ENCODE peak calls at places on chromosomes 11 and 22, in eight cellular contexts. M is uterus, N is body of pancreas, S is colonic mucosa, F is mammary epithelial cell, T is tibial artery, O is PC-9, Q is brain microvascular endothelial cell. E is an unnamed sample.

GRCh38 chr11:88666364-88666763 is 328.8 kb upstream of the CTSC start:
- DNase-seq in T (no peak), F (no peak), O (no peak), M (no peak), N (no peak), Q (no peak), S (peak), E (no peak)

GRCh38 chr22:36744791-36745190 is 31.1 kb downstream of the IFT27 start:
- DNase-seq in Q (no peak), M (no peak), N (no peak), T (peak), F (no peak), S (no peak), O (no peak), E (no peak)

GRCh38 chr11:59416613-59417012 is 9.6 kb downstream of the OR5A2 start:
- DNase-seq in M (no peak), O (no peak), T (no peak), S (no peak), F (no peak), N (no peak), Q (no peak), E (peak)

GRCh38 chr11:3087821-3088800 is 30.9 kb upstream of the CARS1 start:
- DNase-seq in F (peak), O (peak), M (no peak), Q (no peak), S (no peak), T (no peak), N (no peak), E (no peak)

GRCh38 chr22:41674941-41675340 is 13.7 kb downstream of the SNU13 start:
- DNase-seq in T (no peak), O (no peak), N (no peak), M (no peak), Q (no peak), F (no peak), S (no peak), E (no peak)

GRCh38 chr22:42286205-42286604 is 15.8 kb upstream of the TCF20 start:
- DNase-seq in F (no peak), Q (no peak), O (no peak), T (no peak), M (no peak), S (no peak), N (no peak), E (no peak)

GRCh38 chr11:116895053-116895757 is 57.8 kb upstream of the APOA1 start:
- DNase-seq in F (no peak), S (no peak), Q (no peak), M (no peak), N (peak), O (no peak), T (no peak), E (no peak)

GRCh38 chr11:100576044-100577021 is 110.8 kb upstream of the ARHGAP42 start:
- DNase-seq in M (no peak), T (no peak), S (peak), N (no peak), O (peak), Q (peak), F (peak), E (no peak)

GRCh38 chr11:92745186-92745585 is 224.3 kb upstream of the MTNR1B start:
- DNase-seq in Q (no peak), N (no peak), F (no peak), S (no peak), O (no peak), T (no peak), M (no peak), E (no peak)

GRCh38 chr11:11640152-11640551 is 18.3 kb upstream of the GALNT18 start:
- DNase-seq in O (no peak), N (no peak), M (no peak), Q (no peak), S (no peak), T (no peak), F (no peak), E (no peak)

GRCh38 chr11:130244851-130245250 is 69.9 kb downstream of the ZBTB44 start:
- DNase-seq in O (no peak), T (no peak), N (no peak), S (no peak), M (no peak), F (no peak), Q (no peak), E (no peak)

GRCh38 chr11:31981457-31981856 is 109.4 kb upstream of the RCN1 start:
- DNase-seq in S (no peak), T (no peak), F (no peak), Q (no peak), M (no peak), N (no peak), O (no peak), E (no peak)

GRCh38 chr11:33747969-33748368 is 11.7 kb upstream of the CD59 start:
- DNase-seq in F (no peak), Q (no peak), M (no peak), O (no peak), T (no peak), N (no peak), S (no peak), E (no peak)

GRCh38 chr22:44793106-44793505 is 40.7 kb downstream of the ARHGAP8 start:
- DNase-seq in Q (no peak), N (no peak), M (no peak), T (no peak), O (no peak), F (no peak), S (no peak), E (no peak)

GRCh38 chr11:67488155-67488480 is 5.3 kb downstream of the AIP start:
- DNase-seq in O (no peak), T (no peak), F (no peak), M (no peak), S (no peak), N (no peak), Q (no peak), E (no peak)

GRCh38 chr11:105719073-105719846 is 109.4 kb downstream of the GRIA4 start:
- DNase-seq in O (peak), N (no peak), Q (peak), M (no peak), T (no peak), F (peak), S (no peak), E (no peak)

GRCh38 chr11:112200252-112200651 is 24.9 kb downstream of the BCO2 start:
- DNase-seq in F (no peak), N (no peak), M (no peak), S (no peak), O (no peak), Q (no peak), T (no peak), E (no peak)

GRCh38 chr11:123268118-123268517 is 73.1 kb upstream of the CLMP start:
- DNase-seq in S (no peak), O (no peak), F (no peak), M (no peak), T (no peak), N (no peak), Q (no peak), E (no peak)

GRCh38 chr11:101188173-101188572 is 58.6 kb upstream of the PGR start:
- DNase-seq in T (no peak), Q (no peak), N (no peak), O (no peak), S (no peak), F (no peak), M (no peak), E (no peak)

GRCh38 chr11:94775576-94776327 is 7.6 kb downstream of the AMOTL1 start:
- DNase-seq in N (no peak), M (no peak), T (no peak), Q (no peak), F (no peak), O (no peak), S (no peak), E (no peak)

GRCh38 chr22:40183029-40183581 is 5.4 kb downstream of the TNRC6B start:
- DNase-seq in O (peak), M (no peak), T (no peak), Q (peak), F (peak), N (peak), S (no peak), E (no peak)

GRCh38 chr11:58275002-58275401 is 6.9 kb upstream of the OR10W1 start:
- DNase-seq in F (no peak), T (no peak), O (no peak), M (no peak), N (no peak), S (no peak), Q (no peak), E (no peak)

GRCh38 chr11:77091146-77091940 is 11.3 kb upstream of the OMP start:
- DNase-seq in Q (peak), F (peak), T (peak), N (peak), S (peak), M (peak), O (peak), E (peak)

GRCh38 chr11:83819936-83820549 is 533.9 kb upstream of the CCDC90B start:
- DNase-seq in T (no peak), O (no peak), Q (peak), M (no peak), S (no peak), N (peak), F (peak), E (no peak)

GRCh38 chr22:21738081-21738480 is 2.5 kb upstream of the YPEL1 start:
- DNase-seq in O (no peak), T (no peak), N (no peak), F (no peak), M (no peak), Q (no peak), S (no peak), E (no peak)

GRCh38 chr11:107898270-107898669 is 30.0 kb upstream of the RAB39A start:
- DNase-seq in Q (peak), O (no peak), T (no peak), N (no peak), M (no peak), F (peak), S (no peak), E (no peak)

GRCh38 chr11:70431611-70432010 is 33.3 kb downstream of the CTTN start:
- DNase-seq in M (no peak), Q (no peak), F (no peak), N (no peak), T (no peak), S (no peak), O (no peak), E (no peak)

GRCh38 chr11:72239296-72239848 is 4.6 kb downstream of the PHOX2A start:
- DNase-seq in F (no peak), S (peak), Q (no peak), M (peak), T (peak), N (no peak), O (peak), E (no peak)

GRCh38 chr11:48107188-48107704 is 109.4 kb upstream of the OR4B1 start:
- DNase-seq in S (no peak), T (no peak), Q (no peak), F (peak), M (no peak), N (no peak), O (peak), E (no peak)

GRCh38 chr11:2390871-2391662 is 9.5 kb upstream of the TSSC4 start:
- DNase-seq in T (peak), N (no peak), S (no peak), O (peak), Q (peak), M (peak), F (peak), E (no peak)

GRCh38 chr22:23176645-23177027 is 3.7 kb upstream of the BCR start:
- DNase-seq in M (no peak), N (no peak), T (no peak), F (no peak), O (no peak), Q (no peak), S (no peak), E (no peak)

GRCh38 chr22:23179381-23180294 is 671 bp upstream of the BCR start:
- DNase-seq in M (peak), S (peak), Q (no peak), T (peak), O (no peak), N (peak), F (peak), E (no peak)

GRCh38 chr22:23180301-23180892 is at the start of gene BCR:
- DNase-seq in M (peak), Q (peak), T (peak), F (peak), N (peak), S (peak), O (peak), E (peak)

GRCh38 chr22:23177197-23177596 is 3.1 kb upstream of the BCR start:
- DNase-seq in N (no peak), Q (no peak), T (no peak), F (no peak), S (no peak), M (no peak), O (no peak), E (no peak)

DNA sequence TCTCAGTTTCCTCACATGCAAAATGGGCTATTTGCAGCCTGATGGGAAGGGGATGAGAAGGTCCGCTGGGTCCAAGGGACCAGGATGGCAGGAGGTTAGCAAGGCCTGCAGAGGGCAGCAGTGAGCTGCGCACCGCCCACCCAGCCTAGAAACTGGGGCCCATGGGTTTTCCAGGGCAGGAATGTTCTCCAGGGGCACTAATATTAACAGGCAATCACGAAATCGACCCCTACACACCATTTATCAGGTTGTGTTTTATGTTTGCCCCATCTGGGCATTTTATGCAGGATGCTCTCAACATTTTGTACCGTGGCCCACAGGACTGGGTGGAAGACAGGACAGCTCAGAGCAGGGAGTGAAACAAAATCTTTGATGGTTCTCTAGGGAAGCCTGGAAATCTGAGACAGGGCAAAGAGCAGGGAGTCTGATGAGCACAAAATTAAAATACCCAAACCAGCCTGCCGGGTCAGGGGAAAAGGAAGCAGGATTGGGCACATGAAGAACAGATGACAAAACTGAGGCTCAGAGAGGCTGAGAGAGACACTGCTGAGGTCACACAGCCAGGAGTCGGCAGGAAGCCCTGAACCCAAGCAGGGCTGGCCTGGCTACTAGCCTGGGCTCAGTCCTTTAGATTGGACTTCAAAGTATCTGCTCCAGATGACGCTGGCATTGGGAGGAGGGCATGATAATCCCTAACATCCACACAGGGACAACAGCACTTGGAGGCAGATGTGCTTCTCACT is 1.6 kb upstream of the BCR start:
- DNase-seq in Q (peak), M (peak), S (peak), O (peak), T (peak), N (peak), F (peak), E (peak)
- H3K4me3 ChIP-seq in Q (no peak), M (no peak), S (no peak), O (no peak), T (no peak), N (no peak), F (no peak), E (no peak)

DNA sequence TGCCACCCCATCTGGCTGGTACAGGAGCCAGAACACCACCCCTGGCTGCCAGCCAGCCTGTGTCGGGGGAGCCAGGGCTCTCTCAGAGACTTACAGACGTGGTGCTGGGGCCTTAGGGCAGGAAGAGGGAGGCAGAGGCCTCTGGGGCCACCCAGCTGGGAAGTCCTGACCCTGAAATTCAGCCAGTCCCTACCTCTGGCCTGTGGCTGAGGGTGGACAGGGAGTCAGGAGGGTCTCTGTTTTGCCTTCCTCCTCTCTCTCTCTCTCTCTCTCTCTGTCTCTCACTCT is 52.5 kb upstream of the CDON start:
- DNase-seq in T (peak), M (peak), N (peak), Q (no peak), S (peak), F (no peak), O (no peak), E (no peak)
- TF ChIP-seq CTCF in T (no peak), M (no peak), N (no peak), Q (no peak), S (no peak), F (no peak), O (no peak), E (no peak)

DNA sequence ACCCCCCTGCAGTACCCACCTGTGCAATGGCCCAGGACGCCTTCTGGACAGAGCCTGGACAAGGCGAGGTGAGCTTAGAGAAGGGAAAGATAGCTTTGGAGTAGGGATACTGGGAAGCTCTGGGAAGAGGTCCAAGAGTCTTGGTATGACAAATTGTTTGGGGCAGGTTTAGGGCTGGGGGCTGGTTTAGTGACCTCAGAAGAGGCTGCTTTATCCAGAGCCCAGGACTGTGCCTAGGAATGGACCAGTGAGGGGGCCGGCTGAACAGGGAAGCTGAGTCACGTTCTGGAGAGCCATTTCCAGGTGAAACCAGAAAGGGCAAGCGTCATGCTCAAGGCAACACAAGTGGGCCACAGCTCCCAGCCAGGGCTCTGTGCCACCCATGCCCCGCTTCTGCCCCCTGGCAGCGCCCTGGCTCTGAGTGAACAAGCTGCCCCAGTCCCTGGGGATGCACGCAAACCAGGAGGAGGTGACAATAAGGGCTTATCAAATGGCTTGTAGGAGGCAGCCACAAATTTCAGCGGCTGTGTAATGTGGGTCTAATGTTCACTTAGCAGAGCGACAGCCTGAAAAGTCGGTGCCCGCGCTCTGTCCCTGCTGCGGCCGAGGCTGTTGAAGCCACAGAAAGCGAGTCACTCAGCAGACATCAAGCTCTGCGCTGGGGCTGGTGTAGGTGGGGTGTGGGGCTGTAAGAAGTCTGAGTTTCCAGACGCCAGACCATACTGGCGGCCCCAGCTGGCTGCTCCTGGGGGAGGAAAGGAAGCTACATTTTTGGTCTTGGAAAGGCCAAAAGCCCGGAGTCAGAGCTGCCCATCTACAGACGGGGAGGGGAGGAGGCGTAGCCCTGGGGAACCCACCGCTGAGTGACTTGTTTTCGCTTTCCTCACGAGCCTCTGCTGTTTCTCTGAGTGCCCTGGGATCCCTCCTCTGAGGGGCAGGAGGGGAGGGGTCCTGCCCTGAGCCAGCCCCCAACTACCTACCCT is 18.3 kb upstream of the SYT7 start:
- DNase-seq in O (no peak), Q (peak), M (peak), N (no peak), T (no peak), S (no peak), F (no peak), E (no peak)
- H3K4me3 ChIP-seq in O (no peak), Q (no peak), M (no peak), N (no peak), T (no peak), S (no peak), F (no peak), E (no peak)

GRCh38 chr11:18927550-18928322 is 11.5 kb downstream of the MRGPRX1 start:
- DNase-seq in N (no peak), S (no peak), M (no peak), Q (no peak), T (no peak), F (peak), O (no peak), E (no peak)
- TF ChIP-seq CTCF in N (no peak), S (no peak), M (no peak), Q (no peak), T (no peak), F (no peak), O (peak), E (no peak)

GRCh38 chr22:46764779-46765485 is 2.5 kb downstream of the TBC1D22A start:
- DNase-seq in F (no peak), M (no peak), N (peak), S (no peak), Q (no peak), O (no peak), T (no peak), E (no peak)
- H3K4me3 ChIP-seq in F (no peak), M (no peak), N (no peak), S (no peak), Q (no peak), O (no peak), T (no peak), E (no peak)

DNA sequence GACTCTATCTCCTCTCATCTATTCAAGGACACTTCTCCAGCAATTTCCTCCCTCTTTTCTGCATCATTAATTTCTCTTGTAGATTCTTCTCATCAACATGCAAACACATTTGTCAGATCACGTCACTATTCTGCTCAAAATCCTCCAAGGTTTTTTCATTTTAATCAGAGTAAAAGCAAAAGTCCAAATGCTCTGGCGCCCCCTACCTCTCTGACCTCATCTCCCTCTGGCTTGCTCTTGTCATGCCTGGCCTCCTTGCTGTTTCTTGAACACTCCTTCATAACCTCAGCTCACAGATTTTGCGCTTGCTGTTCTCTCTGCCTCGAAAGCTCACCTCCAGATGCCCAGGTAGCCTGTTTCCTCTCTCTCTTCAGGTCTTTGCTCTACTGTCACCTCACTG is 22.4 kb downstream of the RTCB start:
- DNase-seq in O (no peak), N (peak), Q (peak), S (no peak), T (no peak), F (no peak), M (no peak), E (peak)
- TF ChIP-seq CTCF in O (peak), N (no peak), Q (peak), S (peak), T (no peak), F (peak), M (no peak), E (peak)

GRCh38 chr22:30290679-30291333 is 1.5 kb upstream of the CASTOR1 start:
- DNase-seq in M (peak), N (peak), Q (peak), S (peak), O (peak), T (peak), F (peak), E (peak)

GRCh38 chr22:30291334-30291892 is 2.1 kb upstream of the CASTOR1 start:
- DNase-seq in S (no peak), N (no peak), F (no peak), Q (no peak), T (peak), M (no peak), O (no peak), E (no peak)

GRCh38 chr22:30289980-30290313 is 642 bp upstream of the CASTOR1 start:
- DNase-seq in T (peak), M (no peak), F (no peak), O (no peak), Q (no peak), N (no peak), S (no peak), E (no peak)

GRCh38 chr22:30289126-30289979 is at the start of gene CASTOR1:
- DNase-seq in Q (peak), N (peak), T (peak), F (peak), M (peak), S (peak), O (peak), E (peak)

GRCh38 chr22:30290318-30290678 is 993 bp upstream of the CASTOR1 start:
- DNase-seq in Q (no peak), T (no peak), N (no peak), F (no peak), O (no peak), M (no peak), S (no peak), E (no peak)
- H3K4me3 ChIP-seq in Q (no peak), T (peak), N (no peak), F (no peak), O (no peak), M (peak), S (peak), E (peak)

GRCh38 chr11:97254790-97255189 is 865.0 kb downstream of the JRKL start:
- DNase-seq in N (no peak), T (no peak), F (no peak), S (no peak), M (no peak), O (no peak), Q (no peak), E (no peak)

GRCh38 chr11:97259434-97259833 is 869.6 kb downstream of the JRKL start:
- DNase-seq in O (no peak), T (no peak), S (no peak), M (no peak), Q (no peak), F (no peak), N (no peak), E (no peak)

GRCh38 chr11:97259884-97260283 is 870.1 kb downstream of the JRKL start:
- DNase-seq in O (no peak), S (no peak), M (no peak), N (no peak), T (no peak), F (no peak), Q (no peak), E (no peak)
- TF ChIP-seq CTCF in O (no peak), S (no peak), M (no peak), N (no peak), T (no peak), F (no peak), Q (peak), E (no peak)

E was measured in dorsolateral prefrontal cortex.